ENCODE peak calls at places on chromosomes 2 and 18, in six cellular contexts. L is GM06990, X is fibroblast of mammary gland, V is body of pancreas, W is neural progenitor cell, Q is heart right ventricle. P is an unnamed sample.
A peak's percentile ranks its signal among the peaks of the same experiment; 100 is the strongest.

GRCh38 chr2:208595386-208596275 is 189.0 kb downstream of the PTH2R start:
- DNase-seq in Q (no peak), W (no peak), X (peak; percentile 1), L (no peak), V (no peak), P (no peak)

GRCh38 chr2:230961091-230961491 is 34.8 kb upstream of the SPATA3 start:
- DNase-seq in Q (no peak), V (no peak), W (no peak), L (no peak), X (peak; percentile 7), P (no peak)

GRCh38 chr2:85589982-85590791 is 5.4 kb upstream of the RNF181 start:
- DNase-seq in X (peak; percentile 97), Q (peak; percentile 69), V (peak; percentile 67), W (no peak), L (no peak), P (peak; percentile 82)

GRCh38 chr2:206981089-206981674 is 41.9 kb downstream of the CPO start:
- DNase-seq in Q (no peak), L (no peak), W (no peak), V (no peak), X (no peak), P (no peak)

GRCh38 chr2:95015261-95015918 is 10.1 kb upstream of the MAL start:
- DNase-seq in Q (no peak), V (no peak), W (no peak), X (no peak), L (no peak), P (no peak)

GRCh38 chr18:13019301-13019700 is 28.1 kb downstream of the CEP192 start:
- DNase-seq in X (no peak), L (peak; percentile 40), V (no peak), W (no peak), Q (no peak), P (no peak)

GRCh38 chr2:231332388-231332787 is 63.1 kb upstream of the B3GNT7 start:
- DNase-seq in X (peak; percentile 22), W (no peak), Q (no peak), L (no peak), V (no peak), P (no peak)

GRCh38 chr18:6929370-6930102 is 188.1 kb downstream of the LAMA1 start:
- DNase-seq in V (no peak), Q (no peak), X (no peak), W (no peak), L (no peak), P (no peak)

GRCh38 chr2:133342960-133343359 is 225.3 kb downstream of the NCKAP5 start:
- DNase-seq in L (no peak), Q (no peak), W (no peak), V (no peak), X (no peak), P (no peak)

GRCh38 chr18:74806700-74807416 is 209.2 kb downstream of the ZNF407 start:
- DNase-seq in W (no peak), Q (no peak), L (peak; percentile 59), V (no peak), X (peak; percentile 88), P (peak; percentile 78)

GRCh38 chr18:55096261-55097026 is 137.2 kb upstream of the CCDC68 start:
- DNase-seq in V (no peak), X (peak; percentile 76), L (no peak), W (peak; percentile 69), Q (peak; percentile 16), P (peak; percentile 78)

GRCh38 chr2:12725238-12726187 is 8.8 kb downstream of the TRIB2 start:
- DNase-seq in W (no peak), L (no peak), V (no peak), Q (no peak), X (no peak), P (no peak)

GRCh38 chr18:37533647-37534565 is 31.7 kb downstream of the CELF4 start:
- DNase-seq in L (no peak), V (no peak), Q (no peak), X (no peak), W (no peak), P (peak; percentile 4)

GRCh38 chr2:101753720-101754490 is 56.4 kb downstream of the MAP4K4 start:
- DNase-seq in W (no peak), L (no peak), V (no peak), X (no peak), Q (no peak), P (no peak)

GRCh38 chr2:10226032-10226724 is 76.5 kb upstream of the HPCAL1 start:
- DNase-seq in Q (no peak), X (no peak), L (no peak), V (no peak), W (peak; percentile 1), P (no peak)
- TF ChIP-seq CTCF in Q (no peak), X (no peak), L (no peak), V (no peak), W (no peak), P (no peak)

GRCh38 chr2:50346586-50347351 is 685.2 kb downstream of the NRXN1 start:
- DNase-seq in V (no peak), X (no peak), Q (no peak), W (peak; percentile 47), L (no peak), P (no peak)
- H3K4me3 ChIP-seq in V (no peak overlapping the region), X (no peak overlapping the region), Q (no peak overlapping the region), W (peak overlapping the region; percentile 86), L (no peak overlapping the region), P (no peak overlapping the region)

GRCh38 chr2:69013837-69014796 is 1.1 kb downstream of the ANTXR1 start:
- DNase-seq in Q (no peak), X (peak; percentile 37), L (no peak), W (peak; percentile 25), V (no peak), P (peak; percentile 56)

GRCh38 chr2:69011611-69012157 is 1.3 kb upstream of the ANTXR1 start:
- DNase-seq in L (no peak), Q (no peak), W (peak; percentile 5), X (no peak), V (no peak), P (no peak)

GRCh38 chr2:69010437-69011194 is 2.4 kb upstream of the ANTXR1 start:
- DNase-seq in Q (no peak), V (no peak), L (no peak), X (no peak), W (no peak), P (peak; percentile 28)

GRCh38 chr2:69013123-69013836 is at the start of gene ANTXR1:
- DNase-seq in W (peak; percentile 82), Q (peak; percentile 56), V (peak; percentile 39), X (peak; percentile 81), L (peak; percentile 13), P (peak; percentile 85)

DNA sequence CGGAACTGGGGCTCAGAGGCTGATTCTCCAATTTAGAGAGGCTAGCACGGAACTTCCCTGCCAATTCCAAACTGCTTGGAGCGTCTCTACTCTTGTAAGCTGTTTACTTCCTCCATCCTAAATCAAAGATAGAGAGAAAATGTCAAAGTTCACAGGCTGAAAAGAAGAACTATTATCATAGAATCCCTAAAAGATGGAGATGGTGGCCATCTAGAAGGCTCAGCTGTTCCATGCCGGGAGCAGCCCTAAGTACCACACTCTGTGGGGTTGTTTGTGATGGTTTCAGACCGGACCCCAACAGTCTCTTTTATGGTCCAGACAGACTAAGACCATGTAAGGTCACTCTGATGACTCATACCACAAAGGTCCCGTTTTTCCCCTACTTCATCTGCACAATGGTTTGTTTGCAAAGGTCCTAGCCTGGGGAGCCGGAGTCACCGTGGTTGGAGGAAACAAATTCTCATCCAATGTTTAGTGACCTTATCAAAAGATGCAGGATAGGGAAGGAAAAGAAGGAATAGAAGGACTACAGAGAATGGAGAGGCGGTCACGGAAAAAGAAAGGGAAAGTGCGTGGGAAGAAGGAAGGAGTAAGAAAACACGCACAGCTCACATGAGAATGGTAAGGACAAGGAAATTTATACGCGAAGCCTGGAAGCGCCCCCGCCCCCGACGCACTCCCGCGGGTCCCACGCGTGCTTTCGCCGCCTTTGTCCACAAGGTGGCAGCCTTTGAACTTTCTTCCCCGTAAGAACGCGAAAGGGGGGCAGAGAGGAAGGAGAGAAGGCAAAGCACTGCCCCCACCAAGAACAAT is 463 bp upstream of the ANTXR1 start:
- DNase-seq in V (peak; percentile 38), W (peak; percentile 3), X (peak; percentile 43), Q (peak; percentile 74), L (peak; percentile 30), P (peak; percentile 65)
- TF ChIP-seq CTCF in V (peak; percentile 58), W (peak; percentile 77), X (peak; percentile 70), Q (peak; percentile 68), L (peak; percentile 57), P (peak; percentile 67)

DNA sequence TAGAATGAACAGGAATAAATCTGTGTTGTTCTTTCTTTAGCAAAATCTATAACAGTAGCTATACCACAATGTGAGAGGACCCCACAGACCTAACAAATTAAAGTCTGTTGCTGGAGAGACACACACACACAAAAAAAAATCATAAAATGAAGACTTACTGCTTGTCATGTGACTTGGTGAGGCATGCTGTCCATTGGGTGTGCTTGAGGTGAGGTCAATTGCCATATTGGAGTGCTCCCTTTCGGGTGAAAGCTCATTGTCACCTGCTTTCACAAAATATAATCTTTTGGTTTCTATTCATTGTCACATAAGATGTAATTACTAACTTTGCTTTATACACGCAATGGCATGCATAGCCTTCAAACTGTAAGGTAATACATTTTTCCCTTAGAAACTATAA is 3.9 kb downstream of the IKZF2 start:
- DNase-seq in V (no peak), W (no peak), Q (no peak), X (no peak), L (no peak), P (no peak)
- H3K4me3 ChIP-seq in V (no peak overlapping the region), W (no peak overlapping the region), Q (no peak overlapping the region), X (no peak overlapping the region), L (peak overlapping the region; percentile 73), P (no peak overlapping the region)

DNA sequence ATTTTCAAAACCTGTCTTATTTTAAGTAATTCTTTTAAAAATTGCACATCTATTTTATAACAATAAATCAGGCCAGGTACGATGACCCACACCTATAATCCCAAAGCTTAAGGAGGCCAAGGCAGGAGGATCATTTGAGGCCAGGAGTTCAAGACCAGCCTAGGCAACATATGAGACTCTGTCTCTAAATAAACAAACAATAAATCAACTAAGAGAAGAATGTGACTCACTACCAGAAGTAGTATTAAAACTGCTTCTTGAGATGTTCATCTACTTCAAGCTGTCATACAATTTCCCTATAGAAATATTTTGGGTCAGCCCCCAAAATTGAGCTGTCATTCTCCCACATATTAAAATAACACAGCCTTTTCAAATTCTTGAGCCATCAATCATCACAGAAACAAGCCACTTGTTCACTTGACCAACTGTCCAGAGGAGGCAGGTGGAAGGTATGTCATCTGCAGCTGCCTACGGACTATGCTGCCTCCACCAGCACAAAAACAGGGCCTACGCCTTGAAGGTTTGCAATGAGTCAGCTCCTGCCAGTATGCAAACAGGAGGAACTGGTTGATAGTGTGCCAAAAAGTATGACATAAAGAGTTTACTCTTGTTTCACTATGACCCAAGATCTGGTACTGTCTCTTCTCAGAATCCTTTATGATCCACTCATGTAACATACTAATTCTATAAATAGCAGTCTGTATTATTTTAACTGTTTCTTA is 33.6 kb downstream of the KIDINS220 start:
- DNase-seq in V (peak; percentile 74), Q (peak; percentile 27), X (peak; percentile 96), L (peak; percentile 69), W (no peak), P (peak; percentile 82)
- TF ChIP-seq CTCF in V (peak; percentile 20), Q (no peak), X (no peak), L (peak; percentile 7), W (no peak), P (no peak)

GRCh38 chr2:10432315-10433181 is 15.6 kb downstream of the ODC1 start:
- DNase-seq in X (no peak), Q (no peak), W (peak; percentile 50), L (no peak), V (no peak), P (no peak)
- H3K4me3 ChIP-seq in X (no peak overlapping the region), Q (peak overlapping the region; percentile 19), W (peak overlapping the region; percentile 38), L (no peak overlapping the region), V (no peak overlapping the region), P (no peak overlapping the region)